ENCODE peak calls at places on chromosomes 5 and 9, in six cellular contexts. One of them, this sample, is unnamed.

GRCh38 chr5:472076-472655 is 29.2 kb downstream of the EXOC3 start:
- DNase-seq in uterus: no peak
- DNase-seq in naive thymus-derived CD4-positive, alpha-beta T cell: no peak
- DNase-seq in psoas muscle: peak
- DNase-seq in mucosa of descending colon: peak
- DNase-seq in cardiac muscle cell: peak
- DNase-seq in this sample: peak

GRCh38 chr5:142618125-142618524 is 67.8 kb downstream of the FGF1 start:
- DNase-seq in naive thymus-derived CD4-positive, alpha-beta T cell: no peak
- DNase-seq in uterus: no peak
- DNase-seq in psoas muscle: no peak
- DNase-seq in mucosa of descending colon: no peak
- DNase-seq in cardiac muscle cell: no peak
- DNase-seq in this sample: no peak

GRCh38 chr5:59506285-59506877 is 387.1 kb downstream of the PDE4D start:
- DNase-seq in psoas muscle: no peak
- DNase-seq in cardiac muscle cell: peak
- DNase-seq in naive thymus-derived CD4-positive, alpha-beta T cell: no peak
- DNase-seq in uterus: no peak
- DNase-seq in mucosa of descending colon: no peak
- DNase-seq in this sample: no peak

GRCh38 chr5:1208743-1209551 is 7.6 kb downstream of the SLC6A19 start:
- DNase-seq in psoas muscle: peak
- DNase-seq in naive thymus-derived CD4-positive, alpha-beta T cell: no peak
- DNase-seq in mucosa of descending colon: peak
- DNase-seq in cardiac muscle cell: peak
- DNase-seq in uterus: no peak
- DNase-seq in this sample: no peak

GRCh38 chr5:157574456-157575095 is 999 bp downstream of the ADAM19 start:
- DNase-seq in psoas muscle: peak
- DNase-seq in mucosa of descending colon: peak
- DNase-seq in naive thymus-derived CD4-positive, alpha-beta T cell: no peak
- DNase-seq in cardiac muscle cell: no peak
- DNase-seq in uterus: peak
- DNase-seq in this sample: peak

GRCh38 chr5:113267361-113267900 is 167.4 kb downstream of the TSSK1B start:
- DNase-seq in mucosa of descending colon: no peak
- DNase-seq in psoas muscle: no peak
- DNase-seq in uterus: no peak
- DNase-seq in cardiac muscle cell: no peak
- DNase-seq in naive thymus-derived CD4-positive, alpha-beta T cell: no peak
- DNase-seq in this sample: no peak

GRCh38 chr5:110288766-110289165 is 437.7 kb downstream of the TMEM232 start:
- DNase-seq in mucosa of descending colon: no peak
- DNase-seq in naive thymus-derived CD4-positive, alpha-beta T cell: no peak
- DNase-seq in cardiac muscle cell: no peak
- DNase-seq in uterus: no peak
- DNase-seq in psoas muscle: no peak
- DNase-seq in this sample: no peak

GRCh38 chr5:17314907-17315471 is 97.6 kb downstream of the BASP1 start:
- DNase-seq in naive thymus-derived CD4-positive, alpha-beta T cell: no peak
- DNase-seq in mucosa of descending colon: no peak
- DNase-seq in cardiac muscle cell: no peak
- DNase-seq in uterus: no peak
- DNase-seq in psoas muscle: no peak
- DNase-seq in this sample: no peak

GRCh38 chr5:154356958-154357357 is 88.8 kb upstream of the SAP30L start:
- DNase-seq in cardiac muscle cell: no peak
- DNase-seq in psoas muscle: no peak
- DNase-seq in uterus: no peak
- DNase-seq in naive thymus-derived CD4-positive, alpha-beta T cell: no peak
- DNase-seq in mucosa of descending colon: no peak
- DNase-seq in this sample: no peak

GRCh38 chr5:39461007-39461682 is 36.4 kb upstream of the DAB2 start:
- DNase-seq in cardiac muscle cell: no peak
- DNase-seq in naive thymus-derived CD4-positive, alpha-beta T cell: no peak
- DNase-seq in uterus: no peak
- DNase-seq in psoas muscle: no peak
- DNase-seq in mucosa of descending colon: peak
- DNase-seq in this sample: peak

GRCh38 chr9:92807757-92808725 is 43.4 kb upstream of the BICD2 start:
- DNase-seq in uterus: no peak
- DNase-seq in psoas muscle: peak
- DNase-seq in cardiac muscle cell: peak
- DNase-seq in mucosa of descending colon: peak
- DNase-seq in naive thymus-derived CD4-positive, alpha-beta T cell: peak
- DNase-seq in this sample: no peak

GRCh38 chr5:67166460-67166871 is 30.1 kb downstream of the CD180 start:
- DNase-seq in cardiac muscle cell: no peak
- DNase-seq in mucosa of descending colon: peak
- DNase-seq in psoas muscle: peak
- DNase-seq in naive thymus-derived CD4-positive, alpha-beta T cell: peak
- DNase-seq in uterus: no peak
- DNase-seq in this sample: peak

GRCh38 chr9:89387970-89388867 is 69.9 kb downstream of the SECISBP2 start:
- DNase-seq in mucosa of descending colon: peak
- DNase-seq in uterus: peak
- DNase-seq in naive thymus-derived CD4-positive, alpha-beta T cell: no peak
- DNase-seq in cardiac muscle cell: no peak
- DNase-seq in psoas muscle: peak
- DNase-seq in this sample: peak

GRCh38 chr5:14038341-14038959 is 94.0 kb upstream of the DNAH5 start:
- DNase-seq in psoas muscle: no peak
- DNase-seq in cardiac muscle cell: no peak
- DNase-seq in uterus: no peak
- DNase-seq in naive thymus-derived CD4-positive, alpha-beta T cell: no peak
- DNase-seq in mucosa of descending colon: no peak
- DNase-seq in this sample: no peak

GRCh38 chr5:118592678-118593328 is 395.5 kb downstream of the DTWD2 start:
- DNase-seq in uterus: no peak
- DNase-seq in naive thymus-derived CD4-positive, alpha-beta T cell: no peak
- DNase-seq in psoas muscle: no peak
- DNase-seq in cardiac muscle cell: no peak
- DNase-seq in mucosa of descending colon: no peak
- DNase-seq in this sample: no peak

GRCh38 chr5:124583469-124584350 is 162.7 kb downstream of the ZNF608 start:
- DNase-seq in naive thymus-derived CD4-positive, alpha-beta T cell: no peak
- DNase-seq in cardiac muscle cell: no peak
- DNase-seq in psoas muscle: no peak
- DNase-seq in mucosa of descending colon: peak
- DNase-seq in uterus: no peak
- DNase-seq in this sample: no peak

GRCh38 chr5:175254155-175254554 is 189.8 kb downstream of the DRD1 start:
- DNase-seq in naive thymus-derived CD4-positive, alpha-beta T cell: no peak
- DNase-seq in cardiac muscle cell: no peak
- DNase-seq in uterus: no peak
- DNase-seq in mucosa of descending colon: no peak
- DNase-seq in psoas muscle: no peak
- DNase-seq in this sample: peak

GRCh38 chr9:16637938-16638337 is 232.5 kb downstream of the BNC2 start:
- DNase-seq in cardiac muscle cell: no peak
- DNase-seq in naive thymus-derived CD4-positive, alpha-beta T cell: no peak
- DNase-seq in uterus: no peak
- DNase-seq in psoas muscle: no peak
- DNase-seq in mucosa of descending colon: no peak
- DNase-seq in this sample: no peak

GRCh38 chr9:12908910-12909309 is 134.1 kb downstream of the LURAP1L start:
- DNase-seq in naive thymus-derived CD4-positive, alpha-beta T cell: no peak
- DNase-seq in uterus: no peak
- DNase-seq in cardiac muscle cell: no peak
- DNase-seq in mucosa of descending colon: no peak
- DNase-seq in psoas muscle: no peak
- DNase-seq in this sample: no peak

GRCh38 chr9:95857122-95857521 is 18.4 kb upstream of the ERCC6L2 start:
- DNase-seq in mucosa of descending colon: no peak
- DNase-seq in cardiac muscle cell: peak
- DNase-seq in naive thymus-derived CD4-positive, alpha-beta T cell: no peak
- DNase-seq in uterus: no peak
- DNase-seq in psoas muscle: no peak
- DNase-seq in this sample: no peak

GRCh38 chr5:79346420-79346824 is 110.5 kb downstream of the JMY start:
- DNase-seq in naive thymus-derived CD4-positive, alpha-beta T cell: no peak
- DNase-seq in cardiac muscle cell: no peak
- DNase-seq in psoas muscle: no peak
- DNase-seq in uterus: no peak
- DNase-seq in mucosa of descending colon: no peak
- DNase-seq in this sample: no peak

GRCh38 chr5:90134892-90135291 is 274.7 kb downstream of the CETN3 start:
- DNase-seq in psoas muscle: peak
- DNase-seq in uterus: peak
- DNase-seq in cardiac muscle cell: no peak
- DNase-seq in naive thymus-derived CD4-positive, alpha-beta T cell: no peak
- DNase-seq in mucosa of descending colon: peak
- DNase-seq in this sample: peak

GRCh38 chr9:26271495-26272122 is 593.4 kb upstream of the TUSC1 start:
- DNase-seq in cardiac muscle cell: no peak
- DNase-seq in mucosa of descending colon: no peak
- DNase-seq in naive thymus-derived CD4-positive, alpha-beta T cell: no peak
- DNase-seq in uterus: no peak
- DNase-seq in psoas muscle: no peak
- DNase-seq in this sample: no peak

GRCh38 chr5:65050826-65051498 is 282.2 kb downstream of the CWC27 start:
- DNase-seq in naive thymus-derived CD4-positive, alpha-beta T cell: no peak
- DNase-seq in uterus: peak
- DNase-seq in mucosa of descending colon: no peak
- DNase-seq in cardiac muscle cell: no peak
- DNase-seq in psoas muscle: no peak
- DNase-seq in this sample: no peak

GRCh38 chr9:106420511-106420944 is 442.4 kb upstream of the ZNF462 start:
- DNase-seq in uterus: no peak
- DNase-seq in mucosa of descending colon: no peak
- DNase-seq in cardiac muscle cell: peak
- DNase-seq in psoas muscle: no peak
- DNase-seq in naive thymus-derived CD4-positive, alpha-beta T cell: no peak
- DNase-seq in this sample: no peak

DNA sequence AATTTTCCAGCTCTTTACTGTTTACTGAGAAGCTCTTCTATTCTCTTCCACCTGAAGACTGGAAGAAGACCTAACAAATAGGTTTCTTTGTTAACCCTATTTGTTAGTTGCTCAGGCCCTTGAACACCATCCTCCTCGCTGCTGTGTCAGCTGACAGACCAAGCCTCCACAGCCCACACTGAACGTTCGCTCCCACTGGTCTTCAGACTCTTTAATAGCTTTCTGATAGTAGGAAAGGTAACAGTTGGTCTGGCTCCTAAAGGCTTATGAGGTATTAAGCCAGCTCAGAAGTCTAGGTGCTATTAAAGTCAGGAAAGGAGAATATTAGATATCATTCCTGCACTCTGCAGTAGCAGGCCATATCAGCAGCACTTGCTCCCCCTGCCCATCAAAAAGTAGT is 23.3 kb upstream of the F2R start:
- DNase-seq in uterus: no peak
- DNase-seq in mucosa of descending colon: no peak
- DNase-seq in psoas muscle: no peak
- DNase-seq in naive thymus-derived CD4-positive, alpha-beta T cell: no peak
- DNase-seq in cardiac muscle cell: no peak
- DNase-seq in this sample: no peak
- H3K4me3 ChIP-seq in uterus: no peak
- H3K4me3 ChIP-seq in mucosa of descending colon: no peak
- H3K4me3 ChIP-seq in psoas muscle: no peak
- H3K4me3 ChIP-seq in naive thymus-derived CD4-positive, alpha-beta T cell: no peak
- H3K4me3 ChIP-seq in cardiac muscle cell: no peak
- H3K4me3 ChIP-seq in this sample: no peak

GRCh38 chr9:91425270-91425669 is 1.6 kb upstream of the NFIL3 start:
- DNase-seq in cardiac muscle cell: no peak
- DNase-seq in mucosa of descending colon: no peak
- DNase-seq in uterus: no peak
- DNase-seq in naive thymus-derived CD4-positive, alpha-beta T cell: peak
- DNase-seq in psoas muscle: no peak
- DNase-seq in this sample: no peak
- H3K4me3 ChIP-seq in cardiac muscle cell: peak
- H3K4me3 ChIP-seq in mucosa of descending colon: no peak
- H3K4me3 ChIP-seq in uterus: peak
- H3K4me3 ChIP-seq in naive thymus-derived CD4-positive, alpha-beta T cell: peak
- H3K4me3 ChIP-seq in psoas muscle: peak
- H3K4me3 ChIP-seq in this sample: no peak

GRCh38 chr9:110116543-110116885 is 91.4 kb downstream of the C9orf152 start:
- DNase-seq in mucosa of descending colon: no peak
- DNase-seq in cardiac muscle cell: no peak
- DNase-seq in naive thymus-derived CD4-positive, alpha-beta T cell: no peak
- DNase-seq in psoas muscle: no peak
- DNase-seq in uterus: peak
- DNase-seq in this sample: no peak

GRCh38 chr9:110115341-110115820 is 92.6 kb downstream of the C9orf152 start:
- DNase-seq in uterus: no peak
- DNase-seq in cardiac muscle cell: no peak
- DNase-seq in mucosa of descending colon: no peak
- DNase-seq in psoas muscle: peak
- DNase-seq in naive thymus-derived CD4-positive, alpha-beta T cell: no peak
- DNase-seq in this sample: no peak

GRCh38 chr9:110114086-110114887 is 93.7 kb downstream of the C9orf152 start:
- DNase-seq in naive thymus-derived CD4-positive, alpha-beta T cell: no peak
- DNase-seq in cardiac muscle cell: no peak
- DNase-seq in uterus: no peak
- DNase-seq in psoas muscle: no peak
- DNase-seq in mucosa of descending colon: no peak
- DNase-seq in this sample: no peak

GRCh38 chr9:110115868-110116542 is 92.0 kb downstream of the C9orf152 start:
- DNase-seq in mucosa of descending colon: no peak
- DNase-seq in psoas muscle: no peak
- DNase-seq in naive thymus-derived CD4-positive, alpha-beta T cell: no peak
- DNase-seq in uterus: no peak
- DNase-seq in cardiac muscle cell: no peak
- DNase-seq in this sample: no peak

GRCh38 chr9:110114888-110115259 is 93.1 kb downstream of the C9orf152 start:
- DNase-seq in psoas muscle: no peak
- DNase-seq in cardiac muscle cell: no peak
- DNase-seq in naive thymus-derived CD4-positive, alpha-beta T cell: no peak
- DNase-seq in uterus: no peak
- DNase-seq in mucosa of descending colon: no peak
- DNase-seq in this sample: no peak
- H3K4me3 ChIP-seq in psoas muscle: no peak
- H3K4me3 ChIP-seq in cardiac muscle cell: no peak
- H3K4me3 ChIP-seq in naive thymus-derived CD4-positive, alpha-beta T cell: no peak
- H3K4me3 ChIP-seq in uterus: no peak
- H3K4me3 ChIP-seq in mucosa of descending colon: no peak
- H3K4me3 ChIP-seq in this sample: no peak

GRCh38 chr5:150410524-150411244 is 2.0 kb downstream of the CD74 start:
- DNase-seq in cardiac muscle cell: peak
- DNase-seq in uterus: peak
- DNase-seq in naive thymus-derived CD4-positive, alpha-beta T cell: peak
- DNase-seq in mucosa of descending colon: peak
- DNase-seq in psoas muscle: peak
- DNase-seq in this sample: peak

GRCh38 chr5:150413176-150413901 is 629 bp upstream of the CD74 start:
- DNase-seq in naive thymus-derived CD4-positive, alpha-beta T cell: no peak
- DNase-seq in psoas muscle: no peak
- DNase-seq in uterus: no peak
- DNase-seq in mucosa of descending colon: no peak
- DNase-seq in cardiac muscle cell: no peak
- DNase-seq in this sample: no peak

GRCh38 chr5:150411245-150411979 is 1.3 kb downstream of the CD74 start:
- DNase-seq in cardiac muscle cell: peak
- DNase-seq in uterus: peak
- DNase-seq in mucosa of descending colon: peak
- DNase-seq in naive thymus-derived CD4-positive, alpha-beta T cell: peak
- DNase-seq in psoas muscle: no peak
- DNase-seq in this sample: peak

GRCh38 chr5:150409638-150410523 is 2.8 kb downstream of the CD74 start:
- DNase-seq in naive thymus-derived CD4-positive, alpha-beta T cell: peak
- DNase-seq in uterus: peak
- DNase-seq in psoas muscle: peak
- DNase-seq in cardiac muscle cell: peak
- DNase-seq in mucosa of descending colon: peak
- DNase-seq in this sample: peak

GRCh38 chr5:150412319-150413175 is at the start of gene CD74:
- DNase-seq in uterus: peak
- DNase-seq in psoas muscle: peak
- DNase-seq in naive thymus-derived CD4-positive, alpha-beta T cell: peak
- DNase-seq in mucosa of descending colon: peak
- DNase-seq in cardiac muscle cell: peak
- DNase-seq in this sample: peak
- H3K4me3 ChIP-seq in uterus: peak
- H3K4me3 ChIP-seq in psoas muscle: peak
- H3K4me3 ChIP-seq in naive thymus-derived CD4-positive, alpha-beta T cell: peak
- H3K4me3 ChIP-seq in mucosa of descending colon: peak
- H3K4me3 ChIP-seq in cardiac muscle cell: no peak
- H3K4me3 ChIP-seq in this sample: peak